ENCODE peak calls at places on chromosomes 5 and 9, in four cellular contexts. One of them, this sample, is unnamed. For H3K4me1, the result is how much of the 10 kb centered on the place peaks cover.

GRCh38 chr5:135139397-135140134 is 105.5 kb upstream of the PITX1 start:
- DNase-seq in Peyer's patch: no peak
- DNase-seq in SJSA1: peak
- DNase-seq in cardiac muscle cell: no peak
- DNase-seq in this sample: no peak

GRCh38 chr5:125484272-125485002 is 738.0 kb upstream of the ZNF608 start:
- DNase-seq in SJSA1: peak
- DNase-seq in Peyer's patch: peak
- DNase-seq in cardiac muscle cell: peak
- DNase-seq in this sample: no peak

GRCh38 chr9:34282096-34282495 is 47.0 kb downstream of the KIF24 start:
- DNase-seq in Peyer's patch: no peak
- DNase-seq in cardiac muscle cell: no peak
- DNase-seq in SJSA1: no peak
- DNase-seq in this sample: no peak

GRCh38 chr5:59020611-59021285 is 437.9 kb downstream of the RAB3C start:
- DNase-seq in SJSA1: no peak
- DNase-seq in cardiac muscle cell: no peak
- DNase-seq in Peyer's patch: no peak
- DNase-seq in this sample: no peak

GRCh38 chr5:141787376-141787775 is 90.8 kb downstream of the PCDH1 start:
- DNase-seq in Peyer's patch: no peak
- DNase-seq in SJSA1: no peak
- DNase-seq in cardiac muscle cell: no peak
- DNase-seq in this sample: no peak

GRCh38 chr5:8721536-8721935 is 824.3 kb downstream of the SEMA5A start:
- DNase-seq in SJSA1: no peak
- DNase-seq in cardiac muscle cell: no peak
- DNase-seq in Peyer's patch: no peak
- DNase-seq in this sample: no peak

GRCh38 chr9:98610711-98611110 is 98.0 kb downstream of the GABBR2 start:
- DNase-seq in SJSA1: no peak
- DNase-seq in Peyer's patch: no peak
- DNase-seq in cardiac muscle cell: no peak
- DNase-seq in this sample: no peak

GRCh38 chr9:96620832-96621269 is 1.2 kb upstream of the CDC14B start:
- DNase-seq in SJSA1: no peak
- DNase-seq in cardiac muscle cell: peak
- DNase-seq in Peyer's patch: no peak
- DNase-seq in this sample: no peak

GRCh38 chr5:77627869-77628674 is 10.4 kb downstream of the OTP start:
- DNase-seq in Peyer's patch: no peak
- DNase-seq in SJSA1: no peak
- DNase-seq in cardiac muscle cell: no peak
- DNase-seq in this sample: no peak

GRCh38 chr9:127943746-127944145 is 6.1 kb upstream of the DPM2 start:
- DNase-seq in cardiac muscle cell: peak
- DNase-seq in SJSA1: peak
- DNase-seq in Peyer's patch: peak
- DNase-seq in this sample: peak

GRCh38 chr9:1837453-1838084 is 177.6 kb upstream of the SMARCA2 start:
- DNase-seq in Peyer's patch: no peak
- DNase-seq in cardiac muscle cell: peak
- DNase-seq in SJSA1: no peak
- DNase-seq in this sample: peak

GRCh38 chr5:165795073-165795472 is 2289.7 kb downstream of the MAT2B start:
- DNase-seq in SJSA1: no peak
- DNase-seq in Peyer's patch: no peak
- DNase-seq in cardiac muscle cell: no peak
- DNase-seq in this sample: no peak

GRCh38 chr9:122051401-122052346 is 41.4 kb downstream of the TTLL11 start:
- DNase-seq in Peyer's patch: no peak
- DNase-seq in SJSA1: no peak
- DNase-seq in cardiac muscle cell: no peak
- DNase-seq in this sample: no peak

GRCh38 chr5:179585903-179586511 is 35.7 kb downstream of the RUFY1 start:
- DNase-seq in Peyer's patch: no peak
- DNase-seq in cardiac muscle cell: no peak
- DNase-seq in SJSA1: no peak
- DNase-seq in this sample: no peak

GRCh38 chr9:109117856-109118801 is 1.6 kb downstream of the TMEM245 start:
- DNase-seq in SJSA1: peak
- DNase-seq in Peyer's patch: peak
- DNase-seq in cardiac muscle cell: peak
- DNase-seq in this sample: no peak

GRCh38 chr5:14034991-14035390 is 90.5 kb upstream of the DNAH5 start:
- DNase-seq in cardiac muscle cell: no peak
- DNase-seq in SJSA1: no peak
- DNase-seq in Peyer's patch: no peak
- DNase-seq in this sample: no peak

GRCh38 chr9:6407778-6408177 is 5.2 kb upstream of the UHRF2 start:
- DNase-seq in SJSA1: no peak
- DNase-seq in cardiac muscle cell: no peak
- DNase-seq in Peyer's patch: no peak
- DNase-seq in this sample: no peak

GRCh38 chr9:113935677-113936380 is 59.7 kb downstream of the ZNF618 start:
- DNase-seq in SJSA1: no peak
- DNase-seq in Peyer's patch: no peak
- DNase-seq in cardiac muscle cell: no peak
- DNase-seq in this sample: no peak

GRCh38 chr9:104606202-104606601 is 775 bp upstream of the OR13C2 start:
- DNase-seq in cardiac muscle cell: no peak
- DNase-seq in Peyer's patch: no peak
- DNase-seq in SJSA1: no peak
- DNase-seq in this sample: no peak

GRCh38 chr9:79020266-79020665 is 551.5 kb upstream of the TLE4 start:
- DNase-seq in Peyer's patch: no peak
- DNase-seq in SJSA1: no peak
- DNase-seq in cardiac muscle cell: no peak
- DNase-seq in this sample: no peak

GRCh38 chr9:81562221-81563019 is 126.9 kb downstream of the TLE1 start:
- DNase-seq in SJSA1: peak
- DNase-seq in cardiac muscle cell: no peak
- DNase-seq in Peyer's patch: no peak
- DNase-seq in this sample: no peak

GRCh38 chr9:33139421-33140228 is 27.5 kb downstream of the B4GALT1 start:
- DNase-seq in SJSA1: no peak
- DNase-seq in Peyer's patch: peak
- DNase-seq in cardiac muscle cell: peak
- DNase-seq in this sample: no peak

GRCh38 chr9:113583511-113584470 is 120.3 kb downstream of the RGS3 start:
- DNase-seq in cardiac muscle cell: no peak
- DNase-seq in Peyer's patch: no peak
- DNase-seq in SJSA1: no peak
- DNase-seq in this sample: no peak

GRCh38 chr5:31806566-31806965 is 167.6 kb downstream of the PDZD2 start:
- DNase-seq in Peyer's patch: no peak
- DNase-seq in cardiac muscle cell: no peak
- DNase-seq in SJSA1: no peak
- DNase-seq in this sample: no peak
- H3K4me1 ChIP-seq in Peyer's patch: under half
- H3K4me1 ChIP-seq in cardiac muscle cell: under half
- H3K4me1 ChIP-seq in SJSA1: under half
- H3K4me1 ChIP-seq in this sample: under half

DNA sequence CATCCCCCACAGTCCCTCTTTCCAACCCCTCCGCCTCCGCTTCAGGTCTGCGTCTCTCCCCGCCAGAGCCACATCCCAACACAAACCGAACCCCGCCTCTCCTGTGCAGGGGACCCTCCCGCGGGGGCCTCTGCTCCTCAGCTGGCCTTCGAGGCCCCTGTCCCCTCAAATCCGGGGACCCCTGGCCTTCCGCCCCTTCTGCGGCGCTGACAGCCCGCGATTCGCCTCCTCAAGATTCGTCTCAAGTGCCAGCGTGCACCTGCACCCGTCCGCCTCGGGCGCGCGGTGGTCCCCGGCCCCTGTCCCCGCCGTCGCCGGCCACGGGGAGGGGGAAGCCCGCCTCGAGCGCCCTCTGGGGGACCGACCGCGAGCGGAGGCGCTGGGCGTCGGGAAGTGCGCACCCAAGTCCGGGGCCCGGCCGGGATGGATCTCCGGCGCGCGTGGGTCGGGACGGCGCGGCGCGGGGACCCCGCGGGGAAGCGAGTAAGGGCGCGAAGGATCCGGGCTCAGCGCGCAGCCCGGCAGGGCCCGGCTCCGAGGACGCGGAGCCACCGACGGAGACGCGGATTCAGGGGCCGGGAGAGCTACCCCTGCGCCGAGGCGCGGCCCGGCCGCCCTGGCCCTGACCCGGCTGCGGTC is 623 bp downstream of the FLT4 start:
- DNase-seq in cardiac muscle cell: peak
- DNase-seq in Peyer's patch: peak
- DNase-seq in SJSA1: no peak
- DNase-seq in this sample: no peak
- H3K4me3 ChIP-seq in cardiac muscle cell: peak
- H3K4me3 ChIP-seq in Peyer's patch: peak
- H3K4me3 ChIP-seq in SJSA1: no peak
- H3K4me3 ChIP-seq in this sample: no peak

GRCh38 chr5:39264528-39264927 is 45.2 kb upstream of the FYB1 start:
- DNase-seq in cardiac muscle cell: no peak
- DNase-seq in Peyer's patch: no peak
- DNase-seq in SJSA1: no peak
- DNase-seq in this sample: peak
- H3K4me1 ChIP-seq in cardiac muscle cell: under half
- H3K4me1 ChIP-seq in Peyer's patch: under half
- H3K4me1 ChIP-seq in SJSA1: under half
- H3K4me1 ChIP-seq in this sample: under half

GRCh38 chr5:79585129-79585528 is 27.1 kb upstream of the TENT2 start:
- DNase-seq in SJSA1: no peak
- DNase-seq in cardiac muscle cell: no peak
- DNase-seq in Peyer's patch: no peak
- DNase-seq in this sample: no peak
- H3K4me3 ChIP-seq in SJSA1: no peak
- H3K4me3 ChIP-seq in cardiac muscle cell: no peak
- H3K4me3 ChIP-seq in Peyer's patch: no peak
- H3K4me3 ChIP-seq in this sample: no peak

GRCh38 chr9:124011460-124012301 is at the start of gene LHX2:
- DNase-seq in Peyer's patch: no peak
- DNase-seq in cardiac muscle cell: peak
- DNase-seq in SJSA1: no peak
- DNase-seq in this sample: peak
- H3K4me1 ChIP-seq in Peyer's patch: under half
- H3K4me1 ChIP-seq in cardiac muscle cell: under half
- H3K4me1 ChIP-seq in SJSA1: under half
- H3K4me1 ChIP-seq in this sample: under half

GRCh38 chr5:32387841-32388240 is 56.7 kb downstream of the ZFR start:
- DNase-seq in Peyer's patch: no peak
- DNase-seq in cardiac muscle cell: no peak
- DNase-seq in SJSA1: no peak
- DNase-seq in this sample: no peak

GRCh38 chr5:32387176-32387575 is 57.4 kb downstream of the ZFR start:
- DNase-seq in Peyer's patch: no peak
- DNase-seq in cardiac muscle cell: no peak
- DNase-seq in SJSA1: no peak
- DNase-seq in this sample: no peak

GRCh38 chr5:32388429-32389111 is 56.0 kb downstream of the ZFR start:
- DNase-seq in Peyer's patch: no peak
- DNase-seq in SJSA1: peak
- DNase-seq in cardiac muscle cell: no peak
- DNase-seq in this sample: no peak

GRCh38 chr5:32392039-32392438 is 52.5 kb downstream of the ZFR start:
- DNase-seq in Peyer's patch: no peak
- DNase-seq in SJSA1: no peak
- DNase-seq in cardiac muscle cell: no peak
- DNase-seq in this sample: no peak

DNA sequence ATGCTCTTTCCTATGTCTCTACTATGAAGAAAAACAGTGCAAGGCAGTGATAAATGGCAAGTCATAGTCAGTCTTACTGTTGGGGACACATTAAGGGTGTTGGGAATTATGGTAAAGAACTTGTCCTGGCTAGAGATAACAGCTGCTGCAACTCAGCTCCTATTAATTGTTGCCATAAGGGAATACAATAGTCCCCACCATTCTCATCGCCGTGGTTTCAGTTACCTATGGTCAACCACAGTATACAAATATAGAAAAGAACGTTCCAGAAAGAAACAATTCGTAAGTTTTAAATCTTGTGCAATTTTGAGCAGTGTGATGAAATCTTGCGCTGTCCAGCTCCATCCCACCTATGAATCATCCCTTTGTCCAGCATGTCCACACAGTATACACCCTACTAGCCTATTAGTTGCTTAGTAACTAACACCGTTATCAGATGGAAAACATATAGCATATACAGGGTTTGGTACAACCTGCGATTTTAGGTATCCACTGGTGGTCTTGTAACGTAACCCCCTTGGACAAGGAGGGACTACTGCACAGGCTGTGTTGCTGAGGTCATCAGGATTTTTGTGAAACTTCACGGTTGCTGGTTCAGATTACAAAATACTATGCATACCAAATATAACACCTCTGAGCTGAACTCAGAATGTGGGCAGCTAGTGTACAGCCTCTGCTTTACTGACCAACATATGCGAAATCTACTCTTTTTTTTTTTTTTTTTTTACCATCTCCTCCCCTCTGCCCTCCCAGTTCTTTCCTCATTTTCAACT is 53.5 kb downstream of the ZFR start:
- DNase-seq in Peyer's patch: no peak
- DNase-seq in SJSA1: peak
- DNase-seq in cardiac muscle cell: no peak
- DNase-seq in this sample: no peak
- H3K4me3 ChIP-seq in Peyer's patch: no peak
- H3K4me3 ChIP-seq in SJSA1: no peak
- H3K4me3 ChIP-seq in cardiac muscle cell: no peak
- H3K4me3 ChIP-seq in this sample: no peak

GRCh38 chr9:123639743-123640142 is 283.7 kb downstream of the CRB2 start:
- DNase-seq in SJSA1: no peak
- DNase-seq in cardiac muscle cell: no peak
- DNase-seq in Peyer's patch: no peak
- DNase-seq in this sample: no peak
- H3K4me1 ChIP-seq in SJSA1: under half
- H3K4me1 ChIP-seq in cardiac muscle cell: under half
- H3K4me1 ChIP-seq in Peyer's patch: under half
- H3K4me1 ChIP-seq in this sample: under half